ENCODE peak calls at places on chromosomes 2 and 18, in six cellular contexts. P, N, R, I, L and S are unnamed samples.

GRCh38 chr18:361941-362913 is 94.4 kb upstream of the THOC1 start:
- DNase-seq in P (no peak), N (peak), R (no peak), I (no peak), L (no peak), S (no peak)

GRCh38 chr2:238854699-238855111 is 6.8 kb downstream of the TWIST2 start:
- DNase-seq in P (no peak), N (no peak), R (no peak), I (no peak), L (no peak), S (no peak)

GRCh38 chr2:503288-503999 is 173.8 kb downstream of the TMEM18 start:
- DNase-seq in P (no peak), N (no peak), R (no peak), I (no peak), L (no peak), S (no peak)

GRCh38 chr2:62382757-62383156 is 123.2 kb downstream of the TMEM17 start:
- DNase-seq in P (no peak), N (no peak), R (no peak), I (no peak), L (no peak), S (peak)

GRCh38 chr18:3029215-3029972 is 16.4 kb upstream of the LPIN2 start:
- DNase-seq in P (no peak), N (peak), R (no peak), I (no peak), L (peak), S (no peak)

GRCh38 chr18:42192251-42193248 is 237.5 kb downstream of the PIK3C3 start:
- DNase-seq in P (no peak), N (peak), R (no peak), I (no peak), L (no peak), S (no peak)

GRCh38 chr18:3842844-3843243 is 392.9 kb downstream of the TGIF1 start:
- DNase-seq in P (no peak), N (no peak), R (no peak), I (no peak), L (no peak), S (no peak)

GRCh38 chr18:68642003-68642402 is 72.9 kb downstream of the TMX3 start:
- DNase-seq in P (no peak), N (no peak), R (no peak), I (no peak), L (no peak), S (no peak)

GRCh38 chr2:189444322-189444721 is 3.0 kb downstream of the WDR75 start:
- DNase-seq in P (no peak), N (peak), R (no peak), I (no peak), L (no peak), S (peak)

GRCh38 chr2:130972410-130972809 is 120.8 kb downstream of the FAM168B start:
- DNase-seq in P (no peak), N (peak), R (no peak), I (no peak), L (no peak), S (no peak)

GRCh38 chr18:56563568-56563967 is 74.8 kb downstream of the TXNL1 start:
- DNase-seq in P (no peak), N (no peak), R (no peak), I (no peak), L (no peak), S (peak)

GRCh38 chr2:44104855-44105271 is 63.8 kb upstream of the PPM1B start:
- DNase-seq in P (no peak), N (no peak), R (no peak), I (no peak), L (no peak), S (peak)

GRCh38 chr18:9482790-9483189 is 7.5 kb downstream of the RALBP1 start:
- DNase-seq in P (no peak), N (no peak), R (no peak), I (no peak), L (no peak), S (peak)

GRCh38 chr2:237547841-237548416 is 18.4 kb upstream of the PRLH start:
- DNase-seq in P (no peak), N (no peak), R (peak), I (no peak), L (no peak), S (no peak)

GRCh38 chr2:149040451-149040850 is 2.0 kb downstream of the LYPD6B start:
- DNase-seq in P (no peak), N (no peak), R (no peak), I (no peak), L (peak), S (peak)

GRCh38 chr2:29273004-29273703 is 157.9 kb downstream of the CLIP4 start:
- DNase-seq in P (no peak), N (no peak), R (no peak), I (no peak), L (no peak), S (no peak)

GRCh38 chr2:60438136-60438535 is 115.3 kb downstream of the BCL11A start:
- DNase-seq in P (no peak), N (no peak), R (no peak), I (no peak), L (no peak), S (no peak)

GRCh38 chr18:23330423-23330822 is 122.7 kb upstream of the RIOK3 start:
- DNase-seq in P (no peak), N (no peak), R (no peak), I (no peak), L (no peak), S (peak)

GRCh38 chr2:144328933-144329332 is 191.0 kb downstream of the ZEB2 start:
- DNase-seq in P (no peak), N (no peak), R (no peak), I (no peak), L (no peak), S (no peak)

GRCh38 chr2:70132244-70133126 is 45.2 kb downstream of the PCBP1 start:
- DNase-seq in P (peak), N (peak), R (no peak), I (no peak), L (peak), S (peak)

GRCh38 chr2:218023636-218024035 is 20.8 kb upstream of the TNS1 start:
- DNase-seq in P (no peak), N (no peak), R (no peak), I (peak), L (no peak), S (no peak)

GRCh38 chr2:174344716-174345472 is 10.1 kb downstream of the SP9 start:
- DNase-seq in P (no peak), N (peak), R (no peak), I (no peak), L (no peak), S (no peak)

GRCh38 chr18:59837586-59837985 is 62.2 kb upstream of the PMAIP1 start:
- DNase-seq in P (no peak), N (peak), R (no peak), I (no peak), L (peak), S (peak)

GRCh38 chr2:13605266-13605665 is 888.5 kb downstream of the TRIB2 start:
- DNase-seq in P (no peak), N (no peak), R (no peak), I (no peak), L (no peak), S (no peak)

GRCh38 chr2:54903736-54904554 is 146.3 kb downstream of the RTN4 start:
- DNase-seq in P (no peak), N (peak), R (peak), I (peak), L (peak), S (peak)

GRCh38 chr18:7793100-7793499 is 226.0 kb downstream of the PTPRM start:
- DNase-seq in P (no peak), N (no peak), R (no peak), I (no peak), L (no peak), S (no peak)

GRCh38 chr18:9775172-9775571 is 67.1 kb downstream of the RAB31 start:
- DNase-seq in P (no peak), N (no peak), R (no peak), I (no peak), L (no peak), S (no peak)

GRCh38 chr2:180604077-180604476 is 376.3 kb upstream of the UBE2E3 start:
- DNase-seq in P (no peak), N (no peak), R (no peak), I (no peak), L (peak), S (peak)

GRCh38 chr2:149741646-149742045 is 154.1 kb upstream of the MMADHC start:
- DNase-seq in P (no peak), N (peak), R (no peak), I (no peak), L (no peak), S (no peak)

GRCh38 chr2:105237045-105237765 is 4.3 kb upstream of the GPR45 start:
- DNase-seq in P (no peak), N (no peak), R (no peak), I (no peak), L (no peak), S (no peak)

GRCh38 chr2:203763425-203764272 is 57.2 kb downstream of the CD28 start:
- DNase-seq in P (no peak), N (no peak), R (no peak), I (no peak), L (no peak), S (peak)

GRCh38 chr2:233829193-233830110 is 24.9 kb downstream of the HJURP start:
- DNase-seq in P (no peak), N (no peak), R (no peak), I (peak), L (no peak), S (no peak)

GRCh38 chr2:122660786-122661634 is 905.6 kb downstream of the TSN start:
- DNase-seq in P (no peak), N (no peak), R (no peak), I (no peak), L (no peak), S (no peak)
- H3K4me3 ChIP-seq in P (peak), N (no peak), R (no peak), I (no peak), L (no peak), S (no peak)

DNA sequence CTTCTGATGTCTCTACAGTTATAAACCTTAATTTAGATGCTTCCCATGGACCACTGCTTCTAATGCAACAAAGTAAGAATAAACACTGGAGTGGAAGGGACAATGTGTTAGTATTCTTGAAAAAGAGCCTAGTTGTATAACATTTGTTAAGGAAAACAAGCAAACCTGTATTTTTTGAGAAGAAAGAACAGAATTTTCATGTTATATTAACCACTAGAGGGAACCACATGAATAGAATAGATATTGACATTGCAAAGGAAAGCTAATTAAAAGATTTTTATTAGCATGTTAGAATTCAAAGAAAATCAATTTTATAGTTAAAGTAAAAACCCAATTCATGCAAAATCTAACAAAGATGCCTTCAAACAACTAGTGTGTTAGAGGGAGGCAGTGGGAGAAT is 151.2 kb upstream of the BARD1 start:
- DNase-seq in P (no peak), N (peak), R (no peak), I (no peak), L (no peak), S (no peak)
- TF ChIP-seq CTCF in P (peak), N (no peak), R (peak), I (no peak), L (no peak), S (peak)

GRCh38 chr2:6067806-6068205 is 375.6 kb downstream of the SOX11 start:
- DNase-seq in P (no peak), N (no peak), R (no peak), I (no peak), L (no peak), S (no peak)
- H3K4me3 ChIP-seq in P (no peak), N (no peak), R (no peak), I (no peak), L (no peak), S (no peak)

GRCh38 chr18:47110875-47111274 is 39.4 kb downstream of the HDHD2 start:
- DNase-seq in P (no peak), N (no peak), R (no peak), I (no peak), L (no peak), S (no peak)
- TF ChIP-seq CTCF in P (no peak), N (no peak), R (no peak), I (no peak), L (no peak), S (no peak)